ENCODE peak calls at places on chromosomes 7 and 10, in seven cellular contexts. K, A, L, Q, C, U and W are unnamed samples.

GRCh38 chr10:82037076-82037475 is 162.1 kb downstream of the NRG3 start:
- DNase-seq in Q (no peak), L (no peak), C (no peak), A (no peak), K (no peak), U (no peak), W (no peak)

GRCh38 chr7:44581426-44581906 is 565 bp downstream of the TMED4 start:
- DNase-seq in C (no peak), K (peak; percentile 18), A (no peak), Q (no peak), U (peak; percentile 72), L (peak; percentile 41), W (peak; percentile 71)

GRCh38 chr10:73456187-73456890 is 23.0 kb upstream of the MSS51 start:
- DNase-seq in A (no peak), Q (no peak), L (no peak), C (no peak), K (no peak), U (no peak), W (no peak)

GRCh38 chr10:5631936-5632335 is 34.5 kb downstream of the ASB13 start:
- DNase-seq in A (no peak), C (no peak), U (no peak), Q (no peak), L (peak; percentile 32), K (no peak), W (no peak)

GRCh38 chr10:77637986-77638765 is 568 bp upstream of the KCNMA1 start:
- DNase-seq in C (peak; percentile 86), L (peak; percentile 78), A (peak; percentile 78), Q (peak; percentile 53), K (peak; percentile 74), U (no peak), W (peak; percentile 81)

GRCh38 chr7:76225379-76225778 is 23.7 kb downstream of the SRRM3 start:
- DNase-seq in Q (peak; percentile 23), L (peak; percentile 43), A (peak; percentile 19), K (peak; percentile 36), C (peak; percentile 88), U (peak; percentile 33), W (peak; percentile 76)

GRCh38 chr7:31099451-31100444 is 47.6 kb downstream of the ADCYAP1R1 start:
- DNase-seq in L (no peak), U (no peak), A (no peak), K (no peak), Q (no peak), C (no peak), W (no peak)

GRCh38 chr10:96833220-96834001 is 1.3 kb downstream of the LCOR start:
- DNase-seq in K (peak; percentile 54), Q (peak; percentile 23), C (peak; percentile 90), A (no peak), L (peak; percentile 56), U (peak; percentile 31), W (peak; percentile 48)

GRCh38 chr10:124693801-124694416 is 50.3 kb downstream of the FAM53B start:
- DNase-seq in A (no peak), L (no peak), Q (no peak), U (no peak), K (no peak), C (no peak), W (no peak)

GRCh38 chr7:116138202-116138801 is 72.0 kb upstream of the TES start:
- DNase-seq in Q (peak; percentile 83), A (peak; percentile 82), U (peak; percentile 45), C (peak; percentile 60), L (peak; percentile 78), K (peak; percentile 70), W (peak; percentile 80)

GRCh38 chr10:114987995-114988394 is 50.0 kb downstream of the TRUB1 start:
- DNase-seq in Q (peak; percentile 92), K (peak; percentile 93), C (no peak), A (peak; percentile 12), L (peak; percentile 44), U (no peak), W (no peak)

GRCh38 chr10:69849790-69850189 is 48.1 kb downstream of the COL13A1 start:
- DNase-seq in L (no peak), U (no peak), A (no peak), K (no peak), C (no peak), Q (no peak), W (no peak)

GRCh38 chr10:69846252-69847000 is 44.7 kb downstream of the COL13A1 start:
- DNase-seq in L (no peak), C (peak; percentile 40), K (peak; percentile 46), A (no peak), Q (peak; percentile 27), U (peak; percentile 9), W (no peak)

GRCh38 chr10:69848454-69848853 is 46.7 kb downstream of the COL13A1 start:
- DNase-seq in U (no peak), C (no peak), Q (no peak), L (no peak), K (no peak), A (no peak), W (no peak)

GRCh38 chr10:69847458-69847857 is 45.8 kb downstream of the COL13A1 start:
- DNase-seq in U (no peak), C (peak; percentile 62), Q (peak; percentile 24), L (no peak), A (no peak), K (no peak), W (no peak)

GRCh38 chr10:69847883-69848282 is 46.2 kb downstream of the COL13A1 start:
- DNase-seq in C (no peak), U (no peak), L (peak; percentile 41), K (peak; percentile 47), Q (peak; percentile 38), A (no peak), W (no peak)
- H3K4me2 ChIP-seq in C (peak overlapping the region; percentile 24), U (no peak overlapping the region), L (no peak overlapping the region), K (no peak overlapping the region), Q (no peak overlapping the region), A (no peak overlapping the region), W (no peak overlapping the region)

GRCh38 chr7:139374246-139374645 is 14.6 kb downstream of the LUC7L2 start:
- DNase-seq in C (no peak), Q (no peak), A (no peak), U (no peak), L (no peak), K (no peak), W (no peak)
- H4K20me1 ChIP-seq in C (peaks cover 80% of the 10 kb centered on the region), Q (peaks cover 50% of the 10 kb centered on the region), A (peaks cover 43% of the 10 kb centered on the region), U (peaks cover 41% of the 10 kb centered on the region), L (peaks cover 16% of the 10 kb centered on the region), K (peaks cover 2% of the 10 kb centered on the region), W (no peaks in the 10 kb centered on the region)

GRCh38 chr10:79287973-79288715 is 59.1 kb upstream of the PPIF start:
- DNase-seq in A (no peak), L (no peak), U (no peak), K (no peak), Q (no peak), C (no peak), W (no peak)
- H3K4me3 ChIP-seq in A (no peak overlapping the region), L (no peak overlapping the region), U (no peak overlapping the region), K (no peak overlapping the region), Q (no peak overlapping the region), C (no peak overlapping the region), W (no peak overlapping the region)

GRCh38 chr10:118873080-118873737 is 118.4 kb upstream of the CACUL1 start:
- DNase-seq in Q (peak; percentile 7), L (peak; percentile 6), K (peak; percentile 35), A (peak; percentile 52), U (no peak), C (no peak), W (no peak)

GRCh38 chr10:118873738-118874105 is 119.0 kb upstream of the CACUL1 start:
- DNase-seq in K (peak; percentile 53), A (peak; percentile 7), Q (no peak), U (no peak), C (no peak), L (no peak), W (no peak)

GRCh38 chr10:118870467-118871243 is 115.9 kb upstream of the CACUL1 start:
- DNase-seq in C (peak; percentile 12), K (peak; percentile 75), L (peak; percentile 81), Q (peak; percentile 39), U (no peak), A (peak; percentile 64), W (no peak)

GRCh38 chr10:118868618-118869017 is 113.8 kb upstream of the CACUL1 start:
- DNase-seq in C (no peak), U (no peak), K (no peak), A (no peak), Q (no peak), L (no peak), W (no peak)

DNA sequence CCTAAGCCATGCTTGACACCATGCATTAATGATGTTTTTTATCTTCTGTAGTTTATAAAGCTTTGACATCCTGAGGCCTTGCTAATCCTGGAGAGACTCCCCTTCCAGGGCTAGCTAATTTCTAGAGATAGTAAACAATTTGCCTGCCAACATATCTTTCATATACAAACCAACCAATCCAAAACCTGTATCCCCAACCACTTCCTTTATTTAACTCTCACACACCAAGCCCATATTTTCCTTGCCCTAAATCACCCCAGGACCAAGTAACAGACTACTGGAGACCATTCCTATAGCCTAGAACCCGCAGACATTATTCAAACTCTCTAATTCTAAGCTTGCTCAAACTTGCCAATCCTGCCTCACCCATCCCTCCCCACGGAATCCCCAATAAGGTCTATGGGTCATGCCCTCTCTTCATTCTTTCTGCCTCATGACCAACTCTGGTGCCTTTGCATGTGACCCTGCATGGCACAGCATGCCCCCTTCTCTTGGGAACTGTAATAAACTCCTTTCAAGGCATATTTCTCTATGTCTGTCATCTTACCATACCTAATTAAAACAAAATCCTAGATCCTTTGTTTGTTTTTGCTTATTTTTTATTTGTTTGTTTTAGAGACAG is 116.6 kb upstream of the CACUL1 start:
- DNase-seq in A (no peak), L (no peak), K (no peak), U (no peak), C (no peak), Q (no peak), W (no peak)
- H3K4me2 ChIP-seq in A (no peak overlapping the region), L (no peak overlapping the region), K (no peak overlapping the region), U (no peak overlapping the region), C (no peak overlapping the region), Q (no peak overlapping the region), W (no peak overlapping the region)

GRCh38 chr10:26802527-26802926 is 58.2 kb downstream of the ABI1 start:
- DNase-seq in U (peak; percentile 31), K (no peak), C (no peak), L (no peak), Q (no peak), A (no peak), W (no peak)

GRCh38 chr10:26805567-26806245 is 55.1 kb downstream of the ABI1 start:
- DNase-seq in U (no peak), Q (peak; percentile 77), L (peak; percentile 52), C (no peak), A (no peak), K (peak; percentile 66), W (no peak)

GRCh38 chr10:26804418-26805393 is 56.1 kb downstream of the ABI1 start:
- DNase-seq in Q (no peak), C (no peak), A (peak; percentile 5), U (no peak), K (no peak), L (no peak), W (no peak)

GRCh38 chr10:26801831-26802230 is 58.9 kb downstream of the ABI1 start:
- DNase-seq in L (no peak), Q (no peak), A (no peak), K (no peak), U (peak; percentile 31), C (no peak), W (no peak)

GRCh38 chr10:26803849-26804248 is 56.9 kb downstream of the ABI1 start:
- DNase-seq in K (no peak), Q (no peak), L (no peak), U (no peak), A (no peak), C (no peak), W (no peak)
- H4K20me1 ChIP-seq in K (no peaks in the 10 kb centered on the region), Q (peaks cover 33% of the 10 kb centered on the region), L (peaks cover 27% of the 10 kb centered on the region), U (no peaks in the 10 kb centered on the region), A (peaks cover 7% of the 10 kb centered on the region), C (peaks cover 54% of the 10 kb centered on the region), W (no peaks in the 10 kb centered on the region)